ENCODE peak calls at places on chromosome 22, in nine cellular contexts. V, Q, C, L, I, M, E, T and Y are unnamed samples.

GRCh38 chr22:32518351-32518750 is 43.7 kb downstream of the FBXO7 start:
- DNase-seq in V (no peak), Q (no peak), C (no peak), L (no peak), I (no peak), M (no peak), E (no peak), T (no peak), Y (no peak)

GRCh38 chr22:35446365-35446764 is 46.4 kb downstream of the MCM5 start:
- DNase-seq in V (no peak), Q (peak), C (peak), L (no peak), I (no peak), M (peak), E (peak), T (no peak), Y (peak)

GRCh38 chr22:43670545-43670944 is 141.6 kb downstream of the EFCAB6 start:
- DNase-seq in V (no peak), Q (no peak), C (no peak), L (no peak), I (no peak), M (no peak), E (no peak), T (no peak), Y (no peak)

GRCh38 chr22:28670691-28671261 is 8.9 kb downstream of the TTC28 start:
- DNase-seq in V (no peak), Q (peak), C (no peak), L (peak), I (no peak), M (no peak), E (no peak), T (no peak), Y (no peak)

GRCh38 chr22:36116127-36116526 is 44.4 kb downstream of the APOL3 start:
- DNase-seq in V (no peak), Q (no peak), C (no peak), L (peak), I (no peak), M (no peak), E (no peak), T (no peak), Y (no peak)

GRCh38 chr22:36439481-36440271 is 41.8 kb downstream of the TXN2 start:
- DNase-seq in V (no peak), Q (peak), C (peak), L (peak), I (no peak), M (peak), E (peak), T (no peak), Y (peak)

GRCh38 chr22:32623943-32624342 is 149.3 kb downstream of the FBXO7 start:
- DNase-seq in V (no peak), Q (peak), C (peak), L (no peak), I (peak), M (peak), E (no peak), T (no peak), Y (peak)

GRCh38 chr22:45911601-45912271 is 65.2 kb downstream of the WNT7B start:
- DNase-seq in V (no peak), Q (peak), C (no peak), L (peak), I (no peak), M (no peak), E (no peak), T (no peak), Y (peak)

GRCh38 chr22:27094633-27095308 is 437.4 kb downstream of the MIAT start:
- DNase-seq in V (no peak), Q (no peak), C (no peak), L (no peak), I (no peak), M (peak), E (no peak), T (no peak), Y (peak)

DNA sequence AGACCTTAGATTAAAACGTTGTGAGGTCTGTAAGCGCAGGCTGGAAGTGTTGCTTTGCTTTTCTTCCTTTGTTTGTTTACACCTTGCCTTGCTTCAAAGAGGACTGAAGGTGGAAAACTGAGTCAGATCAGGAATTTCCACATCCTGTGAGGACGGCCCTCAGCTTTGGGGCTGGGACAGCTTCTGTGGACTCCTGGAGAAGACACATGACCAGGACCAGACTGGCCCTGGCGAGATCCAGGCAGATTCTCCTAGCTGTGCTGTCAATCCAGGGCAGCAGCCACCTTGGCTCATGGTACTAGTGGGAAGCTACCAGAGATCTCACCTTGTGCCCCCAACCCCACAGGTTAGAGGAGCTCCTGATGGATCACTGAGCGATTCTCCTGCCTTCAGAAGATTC is 1461.9 kb downstream of the TBC1D22A start:
- DNase-seq in V (no peak), Q (no peak), C (no peak), L (no peak), I (no peak), M (no peak), E (no peak), T (no peak), Y (no peak)
- TF ChIP-seq CTCF in V (no peak), Q (no peak), C (no peak), L (no peak), I (no peak), M (no peak), E (no peak), T (no peak), Y (no peak)

DNA sequence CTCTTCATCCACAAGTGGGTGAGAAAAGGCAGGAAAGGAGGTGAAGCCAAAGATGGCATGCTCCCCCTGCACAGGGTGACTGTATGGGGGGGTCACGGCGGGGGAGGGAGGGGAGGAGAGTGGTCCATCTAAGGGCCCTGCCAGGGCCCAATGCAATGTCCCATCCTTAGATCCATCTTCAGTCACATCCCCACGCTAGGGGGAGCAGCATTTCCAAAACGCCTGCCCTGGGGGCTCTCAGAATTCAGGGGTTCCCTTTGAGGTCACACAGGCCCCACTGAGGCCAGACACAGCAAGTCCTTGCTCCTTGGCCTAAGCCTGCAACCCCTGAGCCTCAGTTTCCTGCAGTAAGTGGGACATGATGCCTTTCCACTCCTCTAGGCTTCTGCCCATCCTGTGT is 52.4 kb downstream of the RTN4R start:
- DNase-seq in V (no peak), Q (no peak), C (no peak), L (no peak), I (no peak), M (no peak), E (no peak), T (no peak), Y (no peak)
- TF ChIP-seq CTCF in V (no peak), Q (peak), C (no peak), L (no peak), I (no peak), M (no peak), E (no peak), T (no peak), Y (no peak)

GRCh38 chr22:30016596-30016995 is 63.7 kb upstream of the HORMAD2 start:
- DNase-seq in V (no peak), Q (no peak), C (no peak), L (no peak), I (no peak), M (no peak), E (no peak), T (no peak), Y (no peak)

GRCh38 chr22:30017375-30017774 is 62.9 kb upstream of the HORMAD2 start:
- DNase-seq in V (no peak), Q (peak), C (no peak), L (no peak), I (no peak), M (no peak), E (peak), T (no peak), Y (no peak)

GRCh38 chr22:30015846-30016245 is 64.4 kb upstream of the HORMAD2 start:
- DNase-seq in V (no peak), Q (peak), C (peak), L (no peak), I (no peak), M (no peak), E (no peak), T (no peak), Y (peak)

GRCh38 chr22:30015229-30015797 is 65.0 kb upstream of the HORMAD2 start:
- DNase-seq in V (no peak), Q (no peak), C (no peak), L (no peak), I (no peak), M (no peak), E (no peak), T (no peak), Y (peak)

GRCh38 chr22:30017824-30018223 is 62.4 kb upstream of the HORMAD2 start:
- DNase-seq in V (no peak), Q (no peak), C (no peak), L (no peak), I (no peak), M (no peak), E (no peak), T (no peak), Y (no peak)
- TF ChIP-seq CTCF in V (no peak), Q (no peak), C (no peak), L (no peak), I (no peak), M (no peak), E (no peak), T (no peak), Y (no peak)

GRCh38 chr22:40345271-40345670 is 1.0 kb upstream of the ADSL start:
- DNase-seq in V (no peak), Q (peak), C (no peak), L (peak), I (no peak), M (no peak), E (no peak), T (no peak), Y (peak)

GRCh38 chr22:40345801-40346177 is 511 bp upstream of the ADSL start:
- DNase-seq in V (no peak), Q (peak), C (no peak), L (peak), I (no peak), M (no peak), E (no peak), T (no peak), Y (peak)

GRCh38 chr22:40347300-40347699 is 1.0 kb downstream of the ADSL start:
- DNase-seq in V (no peak), Q (no peak), C (no peak), L (no peak), I (no peak), M (no peak), E (no peak), T (no peak), Y (no peak)

GRCh38 chr22:40348025-40348658 is 1.8 kb downstream of the ADSL start:
- DNase-seq in V (peak), Q (peak), C (no peak), L (peak), I (peak), M (no peak), E (peak), T (peak), Y (peak)

GRCh38 chr22:40346178-40347064 is at the start of gene ADSL:
- DNase-seq in V (peak), Q (peak), C (no peak), L (peak), I (peak), M (peak), E (peak), T (peak), Y (peak)
- TF ChIP-seq CTCF in V (no peak), Q (peak), C (peak), L (no peak), I (peak), M (peak), E (no peak), T (no peak), Y (no peak)